ENCODE peak calls at places on chromosomes 6 and 20, in four cellular contexts. C is RCC 7860, Z is HEK293T, B is kidney. A is an unnamed sample.

GRCh38 chr6:15265787-15266186 is 19.9 kb downstream of the JARID2 start:
- DNase-seq in C (no peak), Z (no peak), B (no peak), A (no peak)

GRCh38 chr6:84728602-84729001 is 35.8 kb downstream of the TBX18 start:
- DNase-seq in C (peak), Z (peak), B (no peak), A (no peak)

GRCh38 chr20:920306-920705 is 4.2 kb upstream of the ANGPT4 start:
- DNase-seq in C (no peak), Z (no peak), B (no peak), A (no peak)

GRCh38 chr20:31835977-31836852 is 9.2 kb downstream of the FOXS1 start:
- DNase-seq in C (peak), Z (peak), B (peak), A (peak)

GRCh38 chr20:21513181-21513663 is 642 bp downstream of the NKX2-2 start:
- DNase-seq in C (no peak), Z (no peak), B (no peak), A (no peak)

GRCh38 chr20:49385471-49385870 is 97.0 kb downstream of the KCNB1 start:
- DNase-seq in C (peak), Z (peak), B (no peak), A (no peak)

GRCh38 chr6:135686784-135687301 is 164.7 kb upstream of the PDE7B start:
- DNase-seq in C (no peak), Z (no peak), B (no peak), A (no peak)

GRCh38 chr6:158081657-158081935 is 86.5 kb downstream of the SERAC1 start:
- DNase-seq in C (no peak), Z (no peak), B (no peak), A (no peak)

GRCh38 chr20:36614781-36615557 is 9.4 kb downstream of the RAB5IF start:
- DNase-seq in C (peak), Z (no peak), B (no peak), A (no peak)

GRCh38 chr20:54173653-54174451 is at the start of gene CYP24A1:
- DNase-seq in C (no peak), Z (peak), B (no peak), A (no peak)

GRCh38 chr6:51137777-51138176 is 319.1 kb downstream of the TFAP2B start:
- DNase-seq in C (peak), Z (no peak), B (no peak), A (no peak)

GRCh38 chr6:79250107-79250514 is 15.6 kb upstream of the HMGN3 start:
- DNase-seq in C (no peak), Z (peak), B (no peak), A (no peak)

GRCh38 chr20:15576401-15576800 is 996.8 kb downstream of the KIF16B start:
- DNase-seq in C (no peak), Z (no peak), B (no peak), A (no peak)

GRCh38 chr6:146301760-146302159 is 241.9 kb upstream of the RAB32 start:
- DNase-seq in C (no peak), Z (no peak), B (no peak), A (no peak)

GRCh38 chr6:19605624-19606023 is 231.5 kb upstream of the ID4 start:
- DNase-seq in C (no peak), Z (no peak), B (no peak), A (no peak)

GRCh38 chr6:4687989-4688947 is 87.9 kb upstream of the CDYL start:
- DNase-seq in C (peak), Z (no peak), B (no peak), A (peak)

GRCh38 chr6:14335071-14335470 is 217.5 kb downstream of the CD83 start:
- DNase-seq in C (no peak), Z (no peak), B (no peak), A (no peak)

GRCh38 chr6:15413558-15414257 is 167.8 kb downstream of the JARID2 start:
- DNase-seq in C (no peak), Z (no peak), B (no peak), A (peak)

GRCh38 chr20:51651921-51652549 is 109.5 kb upstream of the NFATC2 start:
- DNase-seq in C (no peak), Z (no peak), B (no peak), A (no peak)

GRCh38 chr20:46312075-46312944 is 4.0 kb upstream of the CDH22 start:
- DNase-seq in C (no peak), Z (peak), B (no peak), A (no peak)

GRCh38 chr6:73418081-73418741 is 23.6 kb downstream of the DDX43 start:
- DNase-seq in C (no peak), Z (no peak), B (no peak), A (no peak)

GRCh38 chr6:133595076-133595868 is 293.6 kb upstream of the TCF21 start:
- DNase-seq in C (no peak), Z (no peak), B (no peak), A (peak)

GRCh38 chr6:14682821-14683220 is 563.0 kb upstream of the JARID2 start:
- DNase-seq in C (peak), Z (no peak), B (no peak), A (no peak)

GRCh38 chr6:152946484-152946883 is 36.4 kb downstream of the FBXO5 start:
- DNase-seq in C (no peak), Z (no peak), B (no peak), A (no peak)

GRCh38 chr6:135358251-135358821 is 139.2 kb downstream of the AHI1 start:
- DNase-seq in C (peak), Z (no peak), B (no peak), A (peak)

GRCh38 chr6:153045271-153045670 is 42.8 kb upstream of the MTRF1L start:
- DNase-seq in C (no peak), Z (no peak), B (no peak), A (no peak)

GRCh38 chr6:169019727-169020491 is 233.7 kb downstream of the THBS2 start:
- DNase-seq in C (no peak), Z (no peak), B (no peak), A (no peak)

GRCh38 chr6:83215131-83216047 is 22.2 kb downstream of the RWDD2A start:
- DNase-seq in C (peak), Z (peak), B (no peak), A (no peak)

GRCh38 chr6:35468980-35469710 is 944 bp downstream of the RPL10A start:
- DNase-seq in C (no peak), Z (no peak), B (peak), A (no peak)

GRCh38 chr20:3805594-3806264 is 9.6 kb downstream of the CDC25B start:
- DNase-seq in C (no peak), Z (no peak), B (peak), A (no peak)

GRCh38 chr6:3278691-3279090 is 19.9 kb downstream of the PSMG4 start:
- DNase-seq in C (no peak), Z (no peak), B (no peak), A (no peak)

GRCh38 chr20:61222699-61223098 is 29.4 kb upstream of the CDH4 start:
- DNase-seq in C (no peak), Z (no peak), B (no peak), A (no peak)

GRCh38 chr20:59958626-59959025 is 403 bp downstream of the CDH26 start:
- DNase-seq in C (no peak), Z (no peak), B (no peak), A (no peak)

GRCh38 chr6:138987299-138987642 is 782 bp downstream of the REPS1 start:
- DNase-seq in C (no peak), Z (no peak), B (peak), A (no peak)